ENCODE peak calls at places on chromosomes 7 and 10, in seven cellular contexts. L is fibroblast of lung; K is OCI-LY7; X is DMS53; U is stimulated activated CD8-positive, alpha-beta memory T cell treated with anti-CD3 and anti-CD28 coated beads, Interleukin-12 subunit alpha, Interleukin-12 subunit beta, amount 100 ng/mL, for 1 hour; R is cardiac muscle cell; S is NCI-H1092. Q is an unnamed sample.
A peak's percentile ranks its signal among the peaks of the same experiment; 100 is the strongest.

GRCh38 chr7:142773230-142773629 is 2.5 kb downstream of the PRSS2 start:
- DNase-seq in L (no peak), K (no peak), X (no peak), U (no peak), R (no peak), S (no peak), Q (no peak)

GRCh38 chr10:20712766-20713165 is 184.3 kb downstream of the NEBL start:
- DNase-seq in L (no peak), K (no peak), X (no peak), U (no peak), R (no peak), S (no peak), Q (no peak)

GRCh38 chr7:36686499-36686898 is 37.8 kb downstream of the AOAH start:
- DNase-seq in L (no peak), K (no peak), X (peak; percentile 63), U (peak; percentile 24), R (no peak), S (no peak), Q (no peak)

GRCh38 chr7:75739796-75740672 is 1.3 kb upstream of the HIP1 start:
- DNase-seq in L (peak; percentile 64), K (peak; percentile 88), X (peak; percentile 55), U (no peak), R (no peak), S (no peak), Q (no peak)

GRCh38 chr10:110426294-110427153 is 71.2 kb upstream of the DUSP5 start:
- DNase-seq in L (peak; percentile 78), K (peak; percentile 49), X (peak; percentile 79), U (no peak), R (no peak), S (no peak), Q (no peak)

GRCh38 chr7:82594665-82595064 is 151.1 kb upstream of the CACNA2D1 start:
- DNase-seq in L (peak; percentile 5), K (no peak), X (peak; percentile 81), U (no peak), R (peak; percentile 34), S (peak; percentile 47), Q (no peak)

GRCh38 chr10:71077796-71078453 is 134.4 kb upstream of the UNC5B start:
- DNase-seq in L (no peak), K (no peak), X (no peak), U (no peak), R (no peak), S (no peak), Q (no peak)

GRCh38 chr7:17339139-17339538 is 40.7 kb downstream of the AHR start:
- DNase-seq in L (no peak), K (no peak), X (no peak), U (no peak), R (no peak), S (no peak), Q (no peak)

GRCh38 chr7:101650579-101651081 is 21.5 kb upstream of the MYL10 start:
- DNase-seq in L (no peak), K (peak; percentile 62), X (peak; percentile 33), U (no peak), R (no peak), S (no peak), Q (no peak)

GRCh38 chr7:32511791-32512190 is 16.5 kb downstream of the AVL9 start:
- DNase-seq in L (no peak), K (no peak), X (no peak), U (no peak), R (no peak), S (no peak), Q (no peak)

GRCh38 chr10:110471566-110472139 is 26.1 kb upstream of the DUSP5 start:
- DNase-seq in L (no peak), K (no peak), X (no peak), U (no peak), R (no peak), S (no peak), Q (no peak)

GRCh38 chr7:155763721-155764431 is 48.4 kb downstream of the SHH start:
- DNase-seq in L (no peak), K (no peak), X (no peak), U (peak; percentile 15), R (no peak), S (no peak), Q (no peak)

GRCh38 chr10:52639652-52640051 is 132.9 kb downstream of the MBL2 start:
- DNase-seq in L (no peak), K (no peak), X (peak; percentile 74), U (no peak), R (no peak), S (no peak), Q (no peak)

GRCh38 chr7:105992888-105993287 is 29.8 kb downstream of the CDHR3 start:
- DNase-seq in L (no peak), K (peak; percentile 25), X (no peak), U (no peak), R (no peak), S (no peak), Q (no peak)

GRCh38 chr7:81333004-81333403 is 414.2 kb upstream of the SEMA3C start:
- DNase-seq in L (peak; percentile 43), K (no peak), X (no peak), U (no peak), R (no peak), S (no peak), Q (no peak)

GRCh38 chr10:132394936-132395703 is 1.9 kb upstream of the PWWP2B start:
- DNase-seq in L (no peak), K (no peak), X (no peak), U (no peak), R (no peak), S (no peak), Q (no peak)

GRCh38 chr7:5222861-5223411 is 32.9 kb downstream of the WIPI2 start:
- DNase-seq in L (no peak), K (no peak), X (no peak), U (no peak), R (no peak), S (no peak), Q (no peak)

GRCh38 chr10:77177589-77177988 is 460.0 kb downstream of the KCNMA1 start:
- DNase-seq in L (no peak), K (no peak), X (no peak), U (no peak), R (no peak), S (no peak), Q (no peak)

GRCh38 chr10:128287099-128287498 is 160.9 kb upstream of the MKI67 start:
- DNase-seq in L (no peak), K (no peak), X (no peak), U (no peak), R (no peak), S (no peak), Q (no peak)

GRCh38 chr10:69435966-69436520 is 15.2 kb upstream of the TSPAN15 start:
- DNase-seq in L (no peak), K (no peak), X (no peak), U (no peak), R (no peak), S (no peak), Q (no peak)

GRCh38 chr7:19665399-19666008 is 43.3 kb downstream of the POLR1F start:
- DNase-seq in L (peak; percentile 55), K (peak; percentile 34), X (peak; percentile 85), U (no peak), R (peak; percentile 21), S (no peak), Q (no peak)

GRCh38 chr10:105188737-105189463 is 547.8 kb downstream of the SORCS3 start:
- DNase-seq in L (no peak), K (no peak), X (peak; percentile 22), U (no peak), R (no peak), S (no peak), Q (no peak)

GRCh38 chr7:50837965-50838364 is 55.3 kb upstream of the GRB10 start:
- DNase-seq in L (peak; percentile 77), K (no peak), X (peak; percentile 73), U (no peak), R (no peak), S (no peak), Q (no peak)

GRCh38 chr10:59631237-59631636 is 78.4 kb downstream of the SLC16A9 start:
- DNase-seq in L (no peak), K (no peak), X (no peak), U (no peak), R (no peak), S (no peak), Q (no peak)

GRCh38 chr7:27690649-27691048 is 28.0 kb upstream of the HIBADH start:
- DNase-seq in L (no peak), K (no peak), X (no peak), U (no peak), R (no peak), S (no peak), Q (no peak)

GRCh38 chr10:84196941-84197340 is 2.6 kb downstream of the CDHR1 start:
- DNase-seq in L (no peak), K (no peak), X (peak; percentile 8), U (no peak), R (no peak), S (no peak), Q (no peak)

GRCh38 chr10:34864156-34865075 is 49.3 kb upstream of the PARD3 start:
- DNase-seq in L (peak; percentile 48), K (no peak), X (no peak), U (no peak), R (no peak), S (no peak), Q (no peak)

GRCh38 chr10:113709221-113709838 is 29.6 kb downstream of the CASP7 start:
- DNase-seq in L (peak; percentile 74), K (no peak), X (no peak), U (no peak), R (no peak), S (peak; percentile 45), Q (no peak)

GRCh38 chr7:14637968-14638367 is 264.6 kb downstream of the DGKB start:
- DNase-seq in L (peak; percentile 9), K (no peak), X (peak; percentile 33), U (no peak), R (no peak), S (no peak), Q (no peak)

GRCh38 chr7:2029211-2029905 is 203.4 kb downstream of the MAD1L1 start:
- DNase-seq in L (no peak), K (no peak), X (no peak), U (no peak), R (no peak), S (no peak), Q (no peak)